ENCODE peak calls at places on chromosomes 6 and 20, in nine cellular contexts. W, Y, V, O, C, F, K, B and S are unnamed samples.

GRCh38 chr6:116280960-116281316 is 1.2 kb upstream of the TSPYL1 start:
- DNase-seq in Y (no peak), K (no peak), C (no peak), B (no peak), F (no peak), O (no peak), V (no peak), W (no peak), S (no peak)

GRCh38 chr6:19838442-19839236 is 1.5 kb downstream of the ID4 start:
- DNase-seq in W (no peak), C (peak; percentile 22), O (peak; percentile 63), B (no peak), V (no peak), F (peak; percentile 12), K (peak; percentile 65), Y (peak; percentile 21), S (no peak)

GRCh38 chr6:148221580-148221979 is 121.1 kb upstream of the SASH1 start:
- DNase-seq in K (no peak), V (no peak), F (no peak), W (no peak), C (no peak), Y (no peak), O (no peak), B (no peak), S (peak; percentile 11)

GRCh38 chr20:53773792-53774371 is 180.2 kb upstream of the ZNF217 start:
- DNase-seq in Y (no peak), C (no peak), B (no peak), V (no peak), O (no peak), K (no peak), W (no peak), F (peak; percentile 94), S (peak; percentile 93)

GRCh38 chr6:44058617-44059358 is 68.5 kb downstream of the MRPL14 start:
- DNase-seq in O (no peak), B (no peak), V (no peak), C (peak; percentile 63), W (no peak), Y (peak; percentile 76), F (peak; percentile 100), K (peak; percentile 87), S (peak; percentile 97)

GRCh38 chr20:39986231-39986904 is 702.7 kb downstream of the MAFB start:
- DNase-seq in O (no peak), C (peak; percentile 55), B (peak; percentile 64), Y (peak; percentile 57), K (peak; percentile 81), F (peak; percentile 93), V (no peak), W (no peak), S (no peak)

GRCh38 chr6:80728340-80728739 is 621.9 kb downstream of the BCKDHB start:
- DNase-seq in K (no peak), C (no peak), V (no peak), F (no peak), W (no peak), B (no peak), Y (no peak), O (no peak), S (no peak)

GRCh38 chr6:142914371-142914770 is 30.6 kb downstream of the HIVEP2 start:
- DNase-seq in W (no peak), V (no peak), Y (no peak), K (no peak), B (no peak), F (no peak), O (no peak), C (no peak), S (no peak)

GRCh38 chr20:5540091-5540490 is 210.1 kb upstream of the SHLD1 start:
- DNase-seq in O (no peak), B (no peak), K (no peak), Y (no peak), C (no peak), V (no peak), F (no peak), W (no peak), S (peak; percentile 4)

GRCh38 chr20:20205141-20205861 is 153.0 kb downstream of the CFAP61 start:
- DNase-seq in K (no peak), W (no peak), F (no peak), V (no peak), B (no peak), C (no peak), O (no peak), Y (no peak), S (no peak)

GRCh38 chr20:20206788-20207187 is 154.5 kb downstream of the CFAP61 start:
- DNase-seq in Y (no peak), V (no peak), F (no peak), O (no peak), W (no peak), B (no peak), K (no peak), C (no peak), S (no peak)

GRCh38 chr20:20207291-20207690 is 155.0 kb downstream of the CFAP61 start:
- DNase-seq in Y (no peak), W (no peak), K (no peak), F (no peak), B (no peak), C (no peak), V (no peak), O (no peak), S (no peak)

GRCh38 chr20:20204326-20204725 is 152.0 kb downstream of the CFAP61 start:
- DNase-seq in V (no peak), B (no peak), Y (no peak), C (no peak), K (no peak), O (no peak), F (no peak), W (no peak), S (no peak)

GRCh38 chr20:20205862-20206236 is 153.5 kb downstream of the CFAP61 start:
- DNase-seq in O (no peak), W (no peak), Y (no peak), F (no peak), C (no peak), B (no peak), K (no peak), V (no peak), S (no peak)
- H3K4me1 ChIP-seq in O (no peaks in the 10 kb centered on the region), W (no peaks in the 10 kb centered on the region), Y (no peaks in the 10 kb centered on the region), F (no peaks in the 10 kb centered on the region), C (no peaks in the 10 kb centered on the region), B (no peaks in the 10 kb centered on the region), K (no peaks in the 10 kb centered on the region), V (peaks cover 23% of the 10 kb centered on the region), S (no peaks in the 10 kb centered on the region)

GRCh38 chr6:121627761-121628160 is 192.3 kb downstream of the GJA1 start:
- DNase-seq in O (no peak), B (no peak), Y (no peak), V (no peak), W (no peak), F (no peak), K (no peak), C (no peak), S (no peak)
- H3K9me3 ChIP-seq in O (no peaks in the 10 kb centered on the region), B (no peaks in the 10 kb centered on the region), Y (no peaks in the 10 kb centered on the region), V (no peaks in the 10 kb centered on the region), W (no peaks in the 10 kb centered on the region), F (no peaks in the 10 kb centered on the region), K (no peaks in the 10 kb centered on the region), C (peaks cover 22% of the 10 kb centered on the region), S (peaks cover 4% of the 10 kb centered on the region)

GRCh38 chr20:59565768-59566461 is 38.4 kb upstream of the PHACTR3 start:
- DNase-seq in C (no peak), F (no peak), V (no peak), W (no peak), O (no peak), B (no peak), K (no peak), Y (no peak), S (peak; percentile 30)

GRCh38 chr20:59566631-59567524 is 37.5 kb upstream of the PHACTR3 start:
- DNase-seq in W (no peak), C (no peak), O (no peak), Y (no peak), K (no peak), B (no peak), F (no peak), V (no peak), S (peak; percentile 49)

GRCh38 chr20:59564171-59564570 is 40.2 kb upstream of the PHACTR3 start:
- DNase-seq in Y (no peak), O (no peak), B (no peak), C (no peak), W (no peak), V (no peak), K (no peak), F (no peak), S (no peak)

GRCh38 chr20:59567585-59568508 is 36.5 kb upstream of the PHACTR3 start:
- DNase-seq in K (peak; percentile 28), O (no peak), V (no peak), F (no peak), W (no peak), Y (no peak), B (no peak), C (no peak), S (no peak)

GRCh38 chr20:59564943-59565342 is 39.4 kb upstream of the PHACTR3 start:
- DNase-seq in Y (no peak), V (no peak), O (no peak), K (no peak), C (no peak), W (no peak), F (no peak), B (no peak), S (no peak)
- H3K27me3 ChIP-seq in Y (no peaks in the 10 kb centered on the region), V (no peaks in the 10 kb centered on the region), O (no peaks in the 10 kb centered on the region), K (no peaks in the 10 kb centered on the region), C (peaks cover 11% of the 10 kb centered on the region), W (no peaks in the 10 kb centered on the region), F (no peaks in the 10 kb centered on the region), B (no peaks in the 10 kb centered on the region), S (no peaks in the 10 kb centered on the region)

GRCh38 chr20:31707258-31707615 is 15.4 kb downstream of the BCL2L1 start:
- DNase-seq in C (no peak), V (no peak), K (no peak), Y (no peak), W (no peak), B (no peak), F (no peak), O (no peak), S (no peak)

GRCh38 chr20:31710423-31711250 is 12.0 kb downstream of the BCL2L1 start:
- DNase-seq in Y (no peak), B (no peak), W (no peak), F (no peak), K (no peak), V (no peak), O (peak; percentile 56), C (peak; percentile 70), S (no peak)

GRCh38 chr20:31707994-31708744 is 14.5 kb downstream of the BCL2L1 start:
- DNase-seq in C (peak; percentile 42), B (peak; percentile 33), V (no peak), O (peak; percentile 79), W (no peak), F (no peak), Y (no peak), K (no peak), S (no peak)

GRCh38 chr20:31709939-31710338 is 12.7 kb downstream of the BCL2L1 start:
- DNase-seq in B (no peak), F (no peak), K (no peak), Y (no peak), V (no peak), C (no peak), O (no peak), W (no peak), S (no peak)

DNA sequence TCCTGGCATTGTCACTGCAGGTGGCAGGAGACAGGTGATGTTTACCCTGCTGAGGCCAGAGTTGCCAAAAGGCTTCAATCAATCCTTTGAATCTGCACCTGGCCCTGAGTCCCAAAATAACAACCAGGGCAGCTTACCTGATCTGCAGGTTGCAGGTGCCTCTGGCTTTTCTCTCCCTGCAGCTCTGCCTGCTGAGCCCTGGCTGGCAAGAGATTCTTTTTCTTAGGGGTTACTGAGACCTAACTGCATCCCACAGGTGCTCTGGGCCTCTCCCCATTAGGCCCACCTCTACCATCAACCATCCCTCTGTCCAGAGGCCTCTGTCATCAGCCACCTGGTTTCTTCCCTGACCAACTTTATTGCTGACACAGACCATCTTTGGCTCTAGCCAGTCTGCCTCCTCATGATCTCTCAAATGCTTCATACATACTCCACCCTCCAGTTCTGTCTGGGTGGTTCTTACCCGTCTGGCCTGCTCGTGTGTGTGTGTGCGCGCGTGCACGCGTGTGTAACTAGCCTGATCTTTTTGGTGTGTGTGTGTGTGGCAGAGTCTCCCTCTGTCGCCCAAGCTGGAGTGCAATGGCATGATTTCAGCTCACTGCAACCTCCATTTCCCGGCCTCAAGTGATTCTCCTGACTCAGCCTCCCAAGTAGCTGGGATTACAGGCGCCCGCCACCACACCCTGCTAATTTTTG is 13.7 kb downstream of the BCL2L1 start:
- DNase-seq in Y (no peak), O (no peak), K (no peak), B (no peak), V (no peak), F (no peak), W (no peak), C (no peak), S (no peak)
- H3K4me1 ChIP-seq in Y (peaks cover 6% of the 10 kb centered on the region), O (peaks cover 90% of the 10 kb centered on the region), K (peaks cover 35% of the 10 kb centered on the region), B (peaks cover 83% of the 10 kb centered on the region), V (peaks cover 41% of the 10 kb centered on the region), F (peaks cover 30% of the 10 kb centered on the region), W (peaks cover 34% of the 10 kb centered on the region), C (peaks cover 94% of the 10 kb centered on the region), S (peaks cover 45% of the 10 kb centered on the region)